ENCODE peak calls at places on chromosomes 1 and 21, in four cellular contexts. H, R, A and B are unnamed samples.

GRCh38 chr1:16677552-16678423 is 11.0 kb upstream of the RNU1-3 start:
- DNase-seq in H (peak), R (peak), A (no peak), B (peak)

GRCh38 chr1:67687649-67688048 is 2.6 kb downstream of the GADD45A start:
- DNase-seq in H (no peak), R (no peak), A (no peak), B (no peak)

GRCh38 chr1:205440476-205441317 is 15.1 kb downstream of the BLACAT1 start:
- DNase-seq in H (peak), R (no peak), A (no peak), B (peak)

GRCh38 chr1:44684525-44684924 is 10.0 kb downstream of the ARMH1 start:
- DNase-seq in H (peak), R (no peak), A (no peak), B (peak)

GRCh38 chr1:111988743-111989453 is 570 bp downstream of the KCND3 start:
- DNase-seq in H (no peak), R (peak), A (no peak), B (no peak)

GRCh38 chr1:236284291-236284711 is 2.5 kb upstream of the ERO1B start:
- DNase-seq in H (peak), R (no peak), A (no peak), B (no peak)

GRCh38 chr21:16082038-16082816 is 352.4 kb downstream of the USP25 start:
- DNase-seq in H (no peak), R (no peak), A (no peak), B (no peak)

GRCh38 chr1:239922778-239923522 is 168.7 kb upstream of the FMN2 start:
- DNase-seq in H (no peak), R (no peak), A (no peak), B (no peak)

GRCh38 chr1:157034137-157034800 is 11.3 kb downstream of the ARHGEF11 start:
- DNase-seq in H (no peak), R (no peak), A (no peak), B (no peak)

GRCh38 chr1:115879977-115880376 is 39.1 kb upstream of the NHLH2 start:
- DNase-seq in H (no peak), R (no peak), A (no peak), B (no peak)

GRCh38 chr1:244112646-244113045 is 61.6 kb downstream of the ZBTB18 start:
- DNase-seq in H (no peak), R (no peak), A (no peak), B (no peak)

GRCh38 chr1:221149676-221150075 is 270.4 kb downstream of the HLX start:
- DNase-seq in H (no peak), R (no peak), A (no peak), B (no peak)

GRCh38 chr21:45517249-45518065 is 24.8 kb downstream of the SLC19A1 start:
- DNase-seq in H (peak), R (no peak), A (no peak), B (no peak)

GRCh38 chr1:162371611-162372010 is 5.0 kb downstream of the SPATA46 start:
- DNase-seq in H (no peak), R (no peak), A (no peak), B (no peak)

GRCh38 chr1:37478890-37479254 is 4.5 kb downstream of the ZC3H12A start:
- DNase-seq in H (no peak), R (no peak), A (no peak), B (no peak)

GRCh38 chr1:197200468-197200899 is 54.0 kb upstream of the ASPM start:
- DNase-seq in H (no peak), R (no peak), A (no peak), B (no peak)

GRCh38 chr1:174497461-174497860 is 49.7 kb downstream of the GPR52 start:
- DNase-seq in H (no peak), R (peak), A (no peak), B (no peak)

GRCh38 chr1:26986658-26987057 is 6.8 kb upstream of the TRNP1 start:
- DNase-seq in H (no peak), R (no peak), A (no peak), B (no peak)

GRCh38 chr1:39105841-39106765 is 80.0 kb downstream of the NDUFS5 start:
- DNase-seq in H (no peak), R (peak), A (no peak), B (no peak)

GRCh38 chr1:8910914-8911313 is 32.4 kb upstream of the ENO1 start:
- DNase-seq in H (no peak), R (no peak), A (no peak), B (no peak)

GRCh38 chr1:5611431-5611830 is 380.8 kb downstream of the NPHP4 start:
- DNase-seq in H (no peak), R (no peak), A (no peak), B (no peak)

GRCh38 chr1:30509670-30510069 is 213.7 kb downstream of the MATN1 start:
- DNase-seq in H (no peak), R (no peak), A (no peak), B (no peak)

GRCh38 chr1:30185313-30185712 is 538.1 kb downstream of the MATN1 start:
- DNase-seq in H (no peak), R (no peak), A (no peak), B (no peak)

GRCh38 chr1:210342986-210343780 is 14.5 kb downstream of the HHAT start:
- DNase-seq in H (peak), R (no peak), A (no peak), B (no peak)

GRCh38 chr1:92066321-92066720 is 8.9 kb downstream of the SETSIP start:
- DNase-seq in H (no peak), R (no peak), A (no peak), B (no peak)

GRCh38 chr1:68178821-68179490 is 53.4 kb downstream of the WLS start:
- DNase-seq in H (peak), R (no peak), A (no peak), B (no peak)

GRCh38 chr1:6962390-6962955 is 177.2 kb downstream of the CAMTA1 start:
- DNase-seq in H (peak), R (peak), A (no peak), B (peak)

GRCh38 chr1:212288614-212289013 is 3.4 kb downstream of the PPP2R5A start:
- DNase-seq in H (no peak), R (no peak), A (no peak), B (no peak)

GRCh38 chr21:39499156-39499555 is 47.4 kb downstream of the SH3BGR start:
- DNase-seq in H (no peak), R (no peak), A (no peak), B (no peak)

GRCh38 chr1:204579681-204580080 is 63.5 kb downstream of the MDM4 start:
- DNase-seq in H (no peak), R (no peak), A (no peak), B (no peak)

GRCh38 chr1:12230549-12231275 is 882 bp downstream of the VPS13D start:
- DNase-seq in H (no peak), R (peak), A (no peak), B (peak)

GRCh38 chr21:45551316-45551715 is 9.1 kb upstream of the SLC19A1 start:
- DNase-seq in H (peak), R (no peak), A (no peak), B (no peak)

GRCh38 chr1:208977012-208977411 is 606.5 kb upstream of the CAMK1G start:
- DNase-seq in H (no peak), R (no peak), A (no peak), B (no peak)
- TF ChIP-seq TAF1 in H (no peak), R (no peak), A (no peak), B (no peak)

GRCh38 chr21:32456497-32456918 is 44.0 kb downstream of the EVA1C start:
- DNase-seq in H (no peak), R (no peak), A (no peak), B (no peak)
- TF ChIP-seq TAF1 in H (no peak), R (no peak), A (no peak), B (no peak)

GRCh38 chr1:3411806-3412205 is 42.7 kb upstream of the ARHGEF16 start:
- DNase-seq in H (no peak), R (no peak), A (no peak), B (no peak)

GRCh38 chr1:3412376-3412775 is 42.1 kb upstream of the ARHGEF16 start:
- DNase-seq in H (no peak), R (no peak), A (no peak), B (no peak)

GRCh38 chr1:3408751-3409266 is 45.7 kb upstream of the ARHGEF16 start:
- DNase-seq in H (no peak), R (no peak), A (no peak), B (no peak)

GRCh38 chr1:3410435-3410915 is 44.0 kb upstream of the ARHGEF16 start:
- DNase-seq in H (no peak), R (no peak), A (no peak), B (no peak)

GRCh38 chr1:3409737-3410434 is 44.6 kb upstream of the ARHGEF16 start:
- DNase-seq in H (no peak), R (peak), A (no peak), B (no peak)
- TF ChIP-seq TAF1 in H (no peak), R (no peak), A (no peak), B (no peak)

DNA sequence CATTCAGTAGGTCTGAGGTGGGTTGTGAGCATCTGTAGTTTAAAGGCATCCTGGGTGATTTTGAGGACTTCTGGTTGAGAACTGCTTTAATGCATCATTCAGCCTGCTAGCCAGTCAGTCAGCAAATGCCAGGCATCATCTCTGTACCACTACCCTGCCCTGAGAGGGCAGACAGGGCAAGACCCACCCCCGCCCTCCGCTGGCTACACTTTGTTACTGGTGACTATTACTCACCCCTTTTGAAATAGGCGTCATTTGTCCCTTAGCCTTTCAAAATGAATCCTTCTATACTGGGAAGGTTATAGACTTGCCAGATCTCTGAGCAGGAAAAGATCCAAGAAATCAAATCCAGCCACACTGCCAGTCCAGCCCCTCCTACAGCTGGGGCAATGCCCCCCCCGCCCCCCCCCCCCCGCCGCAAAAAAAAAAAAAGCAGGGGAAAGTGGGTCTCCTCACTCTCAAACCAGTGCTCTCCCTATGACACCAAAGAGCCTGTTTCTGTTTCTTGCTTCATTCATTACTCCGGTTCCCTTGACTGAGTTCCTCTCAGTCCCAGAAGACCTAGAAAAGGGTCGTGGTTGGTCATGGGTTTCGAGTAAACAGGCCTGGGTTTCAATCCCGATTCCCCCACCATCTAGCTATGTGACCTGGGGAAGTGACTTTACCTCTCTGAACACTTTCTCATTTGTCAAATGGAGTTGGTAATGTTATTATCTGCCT is 4.4 kb downstream of the SELENON start:
- DNase-seq in H (no peak), R (no peak), A (no peak), B (no peak)
- TF ChIP-seq TAF1 in H (no peak), R (no peak), A (no peak), B (no peak)

GRCh38 chr1:151635479-151636072 is 23.7 kb downstream of the SNX27 start:
- DNase-seq in H (no peak), R (no peak), A (no peak), B (peak)

GRCh38 chr1:151639466-151639865 is 27.6 kb downstream of the SNX27 start:
- DNase-seq in H (peak), R (no peak), A (no peak), B (no peak)

GRCh38 chr1:151641229-151641628 is 29.4 kb downstream of the SNX27 start:
- DNase-seq in H (no peak), R (no peak), A (no peak), B (no peak)

GRCh38 chr1:151638074-151638775 is 26.4 kb downstream of the SNX27 start:
- DNase-seq in H (no peak), R (no peak), A (no peak), B (no peak)

DNA sequence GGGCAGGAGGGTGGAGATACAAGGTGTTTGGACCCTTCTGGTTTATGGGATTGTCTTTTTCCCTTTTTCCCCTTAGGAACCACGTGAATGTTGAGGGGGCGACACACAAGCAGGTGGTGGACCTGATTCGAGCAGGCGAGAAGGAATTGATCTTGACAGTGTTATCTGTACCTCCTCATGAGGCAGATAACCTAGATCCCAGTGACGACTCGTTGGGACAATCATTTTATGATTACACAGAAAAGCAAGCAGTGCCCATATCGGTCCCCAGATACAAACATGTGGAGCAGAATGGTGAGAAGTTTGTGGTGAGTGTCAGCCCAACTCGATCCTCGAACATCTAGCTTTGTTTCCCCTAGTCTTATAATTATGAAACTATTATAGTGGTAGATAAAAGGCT is 27.0 kb downstream of the SNX27 start:
- DNase-seq in H (no peak), R (no peak), A (no peak), B (no peak)
- TF ChIP-seq TAF1 in H (no peak), R (no peak), A (no peak), B (no peak)